ENCODE peak calls at places on chromosomes 2 and 18, in six cellular contexts. One of them, this sample, is unnamed.

GRCh38 chr18:382423-382984 is 114.7 kb upstream of the THOC1 start:
- DNase-seq in fibroblast of the aortic adventitia: no peak
- DNase-seq in cardiac muscle cell: no peak
- DNase-seq in A549: no peak
- DNase-seq in MM.1S: no peak
- DNase-seq in upper lobe of right lung: no peak
- DNase-seq in this sample: no peak

GRCh38 chr2:110678457-110679336 is 834 bp upstream of the BUB1 start:
- DNase-seq in fibroblast of the aortic adventitia: peak
- DNase-seq in cardiac muscle cell: peak
- DNase-seq in A549: peak
- DNase-seq in MM.1S: peak
- DNase-seq in upper lobe of right lung: peak
- DNase-seq in this sample: peak

GRCh38 chr2:220855296-220855695 is 716.8 kb downstream of the EPHA4 start:
- DNase-seq in fibroblast of the aortic adventitia: no peak
- DNase-seq in cardiac muscle cell: peak
- DNase-seq in A549: no peak
- DNase-seq in MM.1S: no peak
- DNase-seq in upper lobe of right lung: no peak
- DNase-seq in this sample: peak

GRCh38 chr2:12717191-12717987 is 653 bp downstream of the TRIB2 start:
- DNase-seq in fibroblast of the aortic adventitia: peak
- DNase-seq in cardiac muscle cell: peak
- DNase-seq in A549: peak
- DNase-seq in MM.1S: peak
- DNase-seq in upper lobe of right lung: peak
- DNase-seq in this sample: peak

GRCh38 chr2:108612514-108613183 is 78.4 kb downstream of the LIMS1 start:
- DNase-seq in fibroblast of the aortic adventitia: no peak
- DNase-seq in cardiac muscle cell: no peak
- DNase-seq in A549: no peak
- DNase-seq in MM.1S: peak
- DNase-seq in upper lobe of right lung: no peak
- DNase-seq in this sample: no peak

GRCh38 chr2:54065411-54065810 is 50.0 kb upstream of the ACYP2 start:
- DNase-seq in fibroblast of the aortic adventitia: peak
- DNase-seq in cardiac muscle cell: peak
- DNase-seq in A549: no peak
- DNase-seq in MM.1S: no peak
- DNase-seq in upper lobe of right lung: no peak
- DNase-seq in this sample: peak

GRCh38 chr2:157764386-157764785 is 111.7 kb downstream of the ACVR1 start:
- DNase-seq in fibroblast of the aortic adventitia: no peak
- DNase-seq in cardiac muscle cell: no peak
- DNase-seq in A549: no peak
- DNase-seq in MM.1S: no peak
- DNase-seq in upper lobe of right lung: no peak
- DNase-seq in this sample: no peak

GRCh38 chr2:229714736-229715541 is 584 bp upstream of the DNER start:
- DNase-seq in fibroblast of the aortic adventitia: peak
- DNase-seq in cardiac muscle cell: peak
- DNase-seq in A549: peak
- DNase-seq in MM.1S: peak
- DNase-seq in upper lobe of right lung: peak
- DNase-seq in this sample: peak

GRCh38 chr2:138071720-138072719 is 107.7 kb downstream of the HNMT start:
- DNase-seq in fibroblast of the aortic adventitia: no peak
- DNase-seq in cardiac muscle cell: peak
- DNase-seq in A549: peak
- DNase-seq in MM.1S: no peak
- DNase-seq in upper lobe of right lung: no peak
- DNase-seq in this sample: peak

GRCh38 chr18:67266591-67267237 is 249.8 kb downstream of the DSEL start:
- DNase-seq in fibroblast of the aortic adventitia: peak
- DNase-seq in cardiac muscle cell: peak
- DNase-seq in A549: no peak
- DNase-seq in MM.1S: no peak
- DNase-seq in upper lobe of right lung: no peak
- DNase-seq in this sample: peak

GRCh38 chr18:44568343-44568742 is 112.3 kb upstream of the SETBP1 start:
- DNase-seq in fibroblast of the aortic adventitia: no peak
- DNase-seq in cardiac muscle cell: no peak
- DNase-seq in A549: no peak
- DNase-seq in MM.1S: no peak
- DNase-seq in upper lobe of right lung: no peak
- DNase-seq in this sample: no peak

GRCh38 chr18:73023975-73024374 is 156.2 kb upstream of the NETO1 start:
- DNase-seq in fibroblast of the aortic adventitia: no peak
- DNase-seq in cardiac muscle cell: no peak
- DNase-seq in A549: no peak
- DNase-seq in MM.1S: no peak
- DNase-seq in upper lobe of right lung: no peak
- DNase-seq in this sample: no peak

GRCh38 chr18:63207154-63207790 is 112.3 kb downstream of the BCL2 start:
- DNase-seq in fibroblast of the aortic adventitia: no peak
- DNase-seq in cardiac muscle cell: no peak
- DNase-seq in A549: no peak
- DNase-seq in MM.1S: no peak
- DNase-seq in upper lobe of right lung: no peak
- DNase-seq in this sample: no peak

GRCh38 chr2:64743739-64744330 is 90.1 kb upstream of the SERTAD2 start:
- DNase-seq in fibroblast of the aortic adventitia: no peak
- DNase-seq in cardiac muscle cell: no peak
- DNase-seq in A549: no peak
- DNase-seq in MM.1S: no peak
- DNase-seq in upper lobe of right lung: no peak
- DNase-seq in this sample: no peak

GRCh38 chr2:6653281-6653750 is 212.4 kb downstream of the CMPK2 start:
- DNase-seq in fibroblast of the aortic adventitia: no peak
- DNase-seq in cardiac muscle cell: no peak
- DNase-seq in A549: no peak
- DNase-seq in MM.1S: no peak
- DNase-seq in upper lobe of right lung: no peak
- DNase-seq in this sample: no peak

GRCh38 chr18:79531386-79531785 is 135.7 kb downstream of the NFATC1 start:
- DNase-seq in fibroblast of the aortic adventitia: no peak
- DNase-seq in cardiac muscle cell: no peak
- DNase-seq in A549: no peak
- DNase-seq in MM.1S: no peak
- DNase-seq in upper lobe of right lung: no peak
- DNase-seq in this sample: no peak

GRCh38 chr2:235541016-235541415 is 47.2 kb downstream of the AGAP1 start:
- DNase-seq in fibroblast of the aortic adventitia: no peak
- DNase-seq in cardiac muscle cell: no peak
- DNase-seq in A549: no peak
- DNase-seq in MM.1S: no peak
- DNase-seq in upper lobe of right lung: no peak
- DNase-seq in this sample: no peak

GRCh38 chr2:10328667-10329583 is 26.2 kb downstream of the HPCAL1 start:
- DNase-seq in fibroblast of the aortic adventitia: no peak
- DNase-seq in cardiac muscle cell: no peak
- DNase-seq in A549: no peak
- DNase-seq in MM.1S: no peak
- DNase-seq in upper lobe of right lung: no peak
- DNase-seq in this sample: no peak

GRCh38 chr2:224036731-224037376 is 2.2 kb downstream of the SERPINE2 start:
- DNase-seq in fibroblast of the aortic adventitia: no peak
- DNase-seq in cardiac muscle cell: no peak
- DNase-seq in A549: no peak
- DNase-seq in MM.1S: no peak
- DNase-seq in upper lobe of right lung: no peak
- DNase-seq in this sample: no peak

GRCh38 chr2:172998547-172998946 is 77.1 kb upstream of the MAP3K20 start:
- DNase-seq in fibroblast of the aortic adventitia: no peak
- DNase-seq in cardiac muscle cell: peak
- DNase-seq in A549: no peak
- DNase-seq in MM.1S: no peak
- DNase-seq in upper lobe of right lung: no peak
- DNase-seq in this sample: no peak

GRCh38 chr2:150585221-150585971 is 97.9 kb upstream of the RND3 start:
- DNase-seq in fibroblast of the aortic adventitia: no peak
- DNase-seq in cardiac muscle cell: no peak
- DNase-seq in A549: no peak
- DNase-seq in MM.1S: no peak
- DNase-seq in upper lobe of right lung: no peak
- DNase-seq in this sample: no peak

GRCh38 chr2:15159751-15160177 is 401.4 kb downstream of the NBAS start:
- DNase-seq in fibroblast of the aortic adventitia: peak
- DNase-seq in cardiac muscle cell: peak
- DNase-seq in A549: no peak
- DNase-seq in MM.1S: peak
- DNase-seq in upper lobe of right lung: no peak
- DNase-seq in this sample: peak

GRCh38 chr2:197205590-197206215 is 104.9 kb downstream of the ANKRD44 start:
- DNase-seq in fibroblast of the aortic adventitia: no peak
- DNase-seq in cardiac muscle cell: no peak
- DNase-seq in A549: no peak
- DNase-seq in MM.1S: no peak
- DNase-seq in upper lobe of right lung: no peak
- DNase-seq in this sample: no peak

GRCh38 chr18:40006553-40007073 is 1948.4 kb upstream of the PIK3C3 start:
- DNase-seq in fibroblast of the aortic adventitia: no peak
- DNase-seq in cardiac muscle cell: no peak
- DNase-seq in A549: no peak
- DNase-seq in MM.1S: no peak
- DNase-seq in upper lobe of right lung: no peak
- DNase-seq in this sample: no peak

GRCh38 chr18:77140030-77140429 is 7.4 kb upstream of the MBP start:
- DNase-seq in fibroblast of the aortic adventitia: no peak
- DNase-seq in cardiac muscle cell: no peak
- DNase-seq in A549: no peak
- DNase-seq in MM.1S: no peak
- DNase-seq in upper lobe of right lung: no peak
- DNase-seq in this sample: no peak

GRCh38 chr18:77143196-77143595 is 10.6 kb upstream of the MBP start:
- DNase-seq in fibroblast of the aortic adventitia: no peak
- DNase-seq in cardiac muscle cell: no peak
- DNase-seq in A549: no peak
- DNase-seq in MM.1S: no peak
- DNase-seq in upper lobe of right lung: no peak
- DNase-seq in this sample: no peak

GRCh38 chr18:77139619-77140018 is 7.0 kb upstream of the MBP start:
- DNase-seq in fibroblast of the aortic adventitia: no peak
- DNase-seq in cardiac muscle cell: no peak
- DNase-seq in A549: no peak
- DNase-seq in MM.1S: no peak
- DNase-seq in upper lobe of right lung: no peak
- DNase-seq in this sample: no peak

GRCh38 chr18:77140439-77141109 is 8.0 kb upstream of the MBP start:
- DNase-seq in fibroblast of the aortic adventitia: no peak
- DNase-seq in cardiac muscle cell: no peak
- DNase-seq in A549: no peak
- DNase-seq in MM.1S: no peak
- DNase-seq in upper lobe of right lung: no peak
- DNase-seq in this sample: no peak

GRCh38 chr18:77141401-77142118 is 9.0 kb upstream of the MBP start:
- DNase-seq in fibroblast of the aortic adventitia: no peak
- DNase-seq in cardiac muscle cell: no peak
- DNase-seq in A549: no peak
- DNase-seq in MM.1S: no peak
- DNase-seq in upper lobe of right lung: peak
- DNase-seq in this sample: no peak
- TF ChIP-seq CTCF in fibroblast of the aortic adventitia: peak
- TF ChIP-seq CTCF in cardiac muscle cell: no peak
- TF ChIP-seq CTCF in A549: no peak
- TF ChIP-seq CTCF in MM.1S: no peak
- TF ChIP-seq CTCF in upper lobe of right lung: peak
- TF ChIP-seq CTCF in this sample: peak

GRCh38 chr2:233743464-233744259 is 14.8 kb downstream of the UGT1A3 start:
- DNase-seq in fibroblast of the aortic adventitia: no peak
- DNase-seq in cardiac muscle cell: no peak
- DNase-seq in A549: no peak
- DNase-seq in MM.1S: no peak
- DNase-seq in upper lobe of right lung: no peak
- DNase-seq in this sample: no peak
- H3K4me3 ChIP-seq in fibroblast of the aortic adventitia: no peak
- H3K4me3 ChIP-seq in cardiac muscle cell: no peak
- H3K4me3 ChIP-seq in A549: no peak
- H3K4me3 ChIP-seq in MM.1S: no peak
- H3K4me3 ChIP-seq in upper lobe of right lung: no peak
- H3K4me3 ChIP-seq in this sample: no peak

DNA sequence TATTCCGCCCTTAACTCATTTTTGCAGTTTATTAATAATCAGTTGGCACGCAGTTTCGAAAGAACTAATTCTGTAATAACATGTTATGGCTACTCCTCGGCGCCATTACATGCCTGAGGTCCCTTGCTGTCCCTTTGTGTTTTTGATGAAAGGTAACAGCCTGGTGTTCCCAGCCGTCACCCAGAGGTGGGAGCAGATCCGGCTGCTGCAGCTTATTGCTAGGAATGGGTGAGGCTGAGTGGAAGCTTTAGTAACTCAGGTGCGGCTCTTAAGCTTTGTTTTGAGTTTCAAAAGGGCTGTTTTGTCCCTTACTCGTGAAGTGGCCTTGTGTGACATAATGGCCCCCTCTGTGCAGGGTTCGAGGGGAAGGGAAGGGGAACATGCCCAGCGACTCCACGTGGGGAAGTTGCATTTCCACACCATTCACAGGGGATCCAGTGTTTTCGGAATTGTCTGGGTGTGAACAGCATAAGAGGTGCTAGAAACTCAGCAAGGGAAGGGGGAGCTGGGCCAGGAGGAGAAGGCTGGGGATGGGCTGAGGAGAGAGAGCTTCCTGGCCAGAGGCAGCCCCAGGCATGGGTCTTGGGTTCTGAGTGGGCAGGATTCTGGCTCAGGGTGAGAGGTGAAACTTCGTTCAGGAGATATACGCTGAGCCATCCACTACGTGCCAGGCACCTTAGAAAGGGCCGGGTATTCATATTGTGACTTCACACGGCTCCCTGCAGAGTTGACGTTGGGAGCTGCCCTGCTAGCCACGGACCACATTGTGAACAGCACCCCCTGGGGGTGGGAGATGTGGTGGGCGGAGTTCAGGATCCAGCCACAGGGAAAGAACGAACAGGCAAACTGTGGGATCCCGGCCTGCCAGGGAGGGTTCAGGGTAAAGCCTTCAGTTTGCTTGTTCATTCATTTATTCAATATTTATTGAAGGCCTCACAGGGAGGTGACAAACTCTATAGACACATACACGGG is 84.4 kb downstream of the TGOLN2 start:
- DNase-seq in fibroblast of the aortic adventitia: no peak
- DNase-seq in cardiac muscle cell: peak
- DNase-seq in A549: peak
- DNase-seq in MM.1S: no peak
- DNase-seq in upper lobe of right lung: peak
- DNase-seq in this sample: peak
- TF ChIP-seq CTCF in fibroblast of the aortic adventitia: peak
- TF ChIP-seq CTCF in cardiac muscle cell: peak
- TF ChIP-seq CTCF in A549: peak
- TF ChIP-seq CTCF in MM.1S: peak
- TF ChIP-seq CTCF in upper lobe of right lung: peak
- TF ChIP-seq CTCF in this sample: peak

GRCh38 chr2:102737435-102737834 is 24.4 kb upstream of the TMEM182 start:
- DNase-seq in fibroblast of the aortic adventitia: no peak
- DNase-seq in cardiac muscle cell: no peak
- DNase-seq in A549: no peak
- DNase-seq in MM.1S: peak
- DNase-seq in upper lobe of right lung: no peak
- DNase-seq in this sample: no peak
- H3K4me3 ChIP-seq in fibroblast of the aortic adventitia: no peak
- H3K4me3 ChIP-seq in cardiac muscle cell: peak
- H3K4me3 ChIP-seq in A549: peak
- H3K4me3 ChIP-seq in MM.1S: peak
- H3K4me3 ChIP-seq in upper lobe of right lung: peak
- H3K4me3 ChIP-seq in this sample: peak

This sample was measured in choroid plexus epithelial cell.